ENCODE peak calls at places on chromosomes 13 and 19, in nine cellular contexts. N is nephron progenitor cell; L is ascending aorta; I is AG08396; P is T-helper 2 cell treated with Interferon-gamma antibody and Interleukin-4, amounts not matched to agents 5 μg/mL and 100 μg/mL, for 36 hours; B is B cell; G is NCI-H460; W is cardiac muscle cell; C is fibroblast of lung. R is an unnamed sample.

GRCh38 chr19:47469719-47470118 is 2.0 kb downstream of the SLC8A2 start:
- DNase-seq in N (no peak), L (no peak), I (no peak), P (no peak), B (peak; percentile 15), G (no peak), W (no peak), C (no peak), R (no peak)

GRCh38 chr13:112751617-112752016 is 61.8 kb downstream of the ATP11A start:
- DNase-seq in N (no peak), L (no peak), I (no peak), P (no peak), B (no peak), G (no peak), W (no peak), C (no peak), R (no peak)

GRCh38 chr13:99442273-99442895 is 58.9 kb upstream of the TM9SF2 start:
- DNase-seq in N (peak; percentile 47), L (no peak), I (peak; percentile 43), P (no peak), B (no peak), G (peak; percentile 26), W (peak; percentile 68), C (peak; percentile 27), R (no peak)

GRCh38 chr13:114126789-114127472 is 5.5 kb downstream of the RASA3 start:
- DNase-seq in N (no peak), L (no peak), I (no peak), P (no peak), B (no peak), G (no peak), W (no peak), C (no peak), R (no peak)

GRCh38 chr13:104318121-104318520 is 1251.9 kb upstream of the SLC10A2 start:
- DNase-seq in N (no peak), L (no peak), I (no peak), P (no peak), B (no peak), G (peak; percentile 16), W (peak; percentile 69), C (peak; percentile 57), R (no peak)

GRCh38 chr19:988081-988480 is 3.9 kb downstream of the WDR18 start:
- DNase-seq in N (no peak), L (no peak), I (no peak), P (no peak), B (no peak), G (no peak), W (no peak), C (peak; percentile 30), R (no peak)

GRCh38 chr19:887072-887471 is 5.9 kb downstream of the MED16 start:
- DNase-seq in N (peak; percentile 39), L (no peak), I (peak; percentile 71), P (no peak), B (no peak), G (no peak), W (peak; percentile 58), C (peak; percentile 73), R (no peak)

GRCh38 chr13:29847501-29847983 is 2.9 kb downstream of the UBL3 start:
- DNase-seq in N (peak; percentile 14), L (no peak), I (peak; percentile 20), P (no peak), B (no peak), G (no peak), W (peak; percentile 62), C (peak; percentile 64), R (no peak)

GRCh38 chr13:102878491-102878890 is 32.7 kb downstream of the ERCC5 start:
- DNase-seq in N (no peak), L (no peak), I (peak; percentile 49), P (no peak), B (no peak), G (no peak), W (peak; percentile 90), C (peak; percentile 95), R (no peak)

GRCh38 chr13:111033172-111034133 is 81.7 kb upstream of the ARHGEF7 start:
- DNase-seq in N (no peak), L (no peak), I (no peak), P (no peak), B (no peak), G (no peak), W (no peak), C (no peak), R (no peak)

GRCh38 chr13:76828316-76828741 is 57.9 kb downstream of the KCTD12 start:
- DNase-seq in N (no peak), L (no peak), I (no peak), P (no peak), B (no peak), G (no peak), W (no peak), C (no peak), R (no peak)